ENCODE peak calls at places on chromosomes 16 and 17, in nine cellular contexts. V is colonic mucosa, J is fibroblast of lung, U is heart left ventricle, R is left ventricle myocardium inferior, C is heart right ventricle, N is left lung, H is lung, A is neuronal stem cell. I is an unnamed sample.

GRCh38 chr16:15523092-15523541 is 88.7 kb downstream of the BMERB1 start:
- DNase-seq in R (peak; percentile 19), J (no peak), A (no peak), H (no peak), V (peak; percentile 59), N (no peak), C (no peak), U (no peak), I (peak; percentile 67)

GRCh38 chr17:30905742-30906100 is 317 bp downstream of the TEFM start:
- DNase-seq in C (no peak), H (no peak), N (no peak), R (no peak), U (no peak), V (no peak), A (no peak), J (no peak), I (no peak)

GRCh38 chr16:86990451-86990850 is 326.7 kb downstream of the C16orf95 start:
- DNase-seq in V (no peak), J (no peak), H (no peak), U (no peak), C (no peak), A (no peak), N (no peak), R (no peak), I (no peak)

GRCh38 chr17:56099649-56100048 is 53.6 kb upstream of the ANKFN1 start:
- DNase-seq in U (no peak), N (no peak), J (no peak), A (no peak), C (no peak), H (peak; percentile 37), R (no peak), V (no peak), I (no peak)

GRCh38 chr17:17886747-17887146 is 50.0 kb upstream of the SREBF1 start:
- DNase-seq in V (no peak), H (no peak), J (no peak), U (no peak), A (no peak), C (no peak), R (no peak), N (no peak), I (peak; percentile 44)

GRCh38 chr16:4067262-4068001 is 48.8 kb downstream of the ADCY9 start:
- DNase-seq in U (no peak), H (no peak), R (no peak), J (no peak), V (no peak), A (no peak), N (no peak), C (no peak), I (no peak)

GRCh38 chr16:66270333-66270927 is 96.1 kb upstream of the CDH5 start:
- DNase-seq in C (peak; percentile 48), H (peak; percentile 67), N (peak; percentile 96), U (peak; percentile 90), R (peak; percentile 71), A (peak; percentile 72), J (peak; percentile 67), V (peak; percentile 58), I (peak; percentile 78)

GRCh38 chr17:32777436-32777835 is 99.5 kb downstream of the MYO1D start:
- DNase-seq in R (no peak), J (no peak), N (peak; percentile 80), A (no peak), H (no peak), U (no peak), C (no peak), V (peak; percentile 29), I (no peak)

GRCh38 chr16:51971184-51971583 is 575.8 kb downstream of the TOX3 start:
- DNase-seq in V (no peak), A (peak; percentile 17), R (no peak), U (no peak), H (no peak), C (no peak), N (no peak), J (peak; percentile 54), I (no peak)

GRCh38 chr17:7081341-7082062 is 1.5 kb upstream of the CLEC10A start:
- DNase-seq in J (no peak), N (no peak), U (no peak), V (no peak), A (no peak), R (no peak), H (no peak), C (no peak), I (peak; percentile 42)

GRCh38 chr16:57571098-57571497 is 28.7 kb downstream of the ADGRG5 start:
- DNase-seq in H (no peak), A (no peak), V (no peak), C (no peak), J (no peak), R (no peak), N (no peak), U (no peak), I (peak; percentile 28)

GRCh38 chr17:2713881-2714280 is 2.3 kb upstream of the CLUH start:
- DNase-seq in N (no peak), C (no peak), V (no peak), U (no peak), J (no peak), A (no peak), R (no peak), H (no peak), I (no peak)

GRCh38 chr16:27999687-28000086 is 63.8 kb downstream of the GSG1L start:
- DNase-seq in H (no peak), N (no peak), V (no peak), A (no peak), C (no peak), J (no peak), R (no peak), U (no peak), I (no peak)

GRCh38 chr17:39365872-39366271 is 35.6 kb downstream of the FBXL20 start:
- DNase-seq in U (no peak), R (no peak), J (no peak), V (no peak), C (no peak), N (no peak), A (no peak), H (no peak), I (no peak)

DNA sequence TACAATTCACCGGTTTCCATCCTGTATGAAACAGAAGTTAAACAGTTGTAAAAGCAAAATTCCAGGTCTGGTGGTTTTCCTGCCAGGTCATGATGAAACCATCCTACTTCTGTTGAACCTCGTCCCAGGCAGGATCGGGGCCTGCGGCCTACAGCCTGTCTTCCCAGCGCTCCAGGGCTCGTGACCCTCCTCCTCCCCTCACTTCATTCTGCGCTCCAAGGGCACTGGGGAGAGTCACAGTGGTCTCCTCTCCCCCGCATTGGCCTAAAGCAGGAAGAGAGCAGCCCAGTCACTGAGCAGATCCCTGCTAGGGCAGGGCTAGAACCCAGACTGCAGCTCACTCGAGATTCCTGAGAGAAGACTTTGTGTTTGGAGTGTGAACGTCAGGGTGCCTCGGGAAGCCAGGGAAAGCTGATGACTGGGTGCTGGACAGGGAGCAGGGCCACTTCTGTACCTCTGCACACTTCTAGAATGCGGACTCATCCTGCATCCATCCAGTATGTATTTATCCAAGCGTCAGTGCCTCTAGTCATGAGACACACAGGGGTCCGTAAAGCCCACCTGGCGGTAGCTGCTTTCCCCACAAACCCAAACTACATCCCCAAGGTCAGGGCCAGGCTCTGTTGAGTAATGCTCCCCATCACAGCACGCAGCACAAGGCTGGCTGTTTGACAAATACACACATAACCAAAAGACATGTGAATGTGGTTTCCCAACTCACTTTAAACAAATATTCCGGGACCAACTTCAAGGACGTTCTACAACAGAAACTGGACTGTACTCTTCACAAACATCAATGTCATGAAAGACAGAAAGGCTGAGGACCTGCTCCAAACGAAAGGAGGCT is 1.7 kb upstream of the ITGAE start:
- DNase-seq in J (peak; percentile 91), R (no peak), U (no peak), V (no peak), H (no peak), A (no peak), C (no peak), N (no peak), I (no peak)
- H3K4me1 ChIP-seq in J (peaks cover 6% of the 10 kb centered on the region), R (peaks cover 4% of the 10 kb centered on the region), U (peaks cover 4% of the 10 kb centered on the region), V (no peaks in the 10 kb centered on the region), H (no peaks in the 10 kb centered on the region), A (no peaks in the 10 kb centered on the region), C (peaks cover 60% of the 10 kb centered on the region), N (no peaks in the 10 kb centered on the region), I (no peaks in the 10 kb centered on the region)

GRCh38 chr17:62692721-62693431 is 65.4 kb downstream of the MRC2 start:
- DNase-seq in A (no peak), C (no peak), H (no peak), V (no peak), U (no peak), R (no peak), N (peak; percentile 65), J (peak; percentile 37), I (no peak)
- H3K4me1 ChIP-seq in A (peaks cover 14% of the 10 kb centered on the region), C (peaks cover 24% of the 10 kb centered on the region), H (no peaks in the 10 kb centered on the region), V (no peaks in the 10 kb centered on the region), U (peaks cover 26% of the 10 kb centered on the region), R (peaks cover 26% of the 10 kb centered on the region), N (no peaks in the 10 kb centered on the region), J (no peaks in the 10 kb centered on the region), I (no peaks in the 10 kb centered on the region)

GRCh38 chr16:56334761-56335160 is 90.6 kb downstream of the AMFR start:
- DNase-seq in N (peak; percentile 30), U (peak; percentile 40), C (no peak), A (no peak), H (no peak), J (no peak), R (no peak), V (no peak), I (no peak)

GRCh38 chr16:56336711-56337110 is 88.6 kb downstream of the AMFR start:
- DNase-seq in H (no peak), N (peak; percentile 71), J (no peak), V (no peak), A (no peak), U (no peak), R (no peak), C (no peak), I (peak; percentile 70)

GRCh38 chr16:56337858-56338325 is 87.5 kb downstream of the AMFR start:
- DNase-seq in R (no peak), U (peak; percentile 21), J (no peak), V (no peak), H (no peak), N (no peak), C (no peak), A (no peak), I (peak; percentile 42)

GRCh38 chr16:56337131-56337857 is 88.1 kb downstream of the AMFR start:
- DNase-seq in N (peak; percentile 67), R (no peak), H (no peak), A (no peak), V (no peak), C (no peak), J (no peak), U (peak; percentile 29), I (no peak)

DNA sequence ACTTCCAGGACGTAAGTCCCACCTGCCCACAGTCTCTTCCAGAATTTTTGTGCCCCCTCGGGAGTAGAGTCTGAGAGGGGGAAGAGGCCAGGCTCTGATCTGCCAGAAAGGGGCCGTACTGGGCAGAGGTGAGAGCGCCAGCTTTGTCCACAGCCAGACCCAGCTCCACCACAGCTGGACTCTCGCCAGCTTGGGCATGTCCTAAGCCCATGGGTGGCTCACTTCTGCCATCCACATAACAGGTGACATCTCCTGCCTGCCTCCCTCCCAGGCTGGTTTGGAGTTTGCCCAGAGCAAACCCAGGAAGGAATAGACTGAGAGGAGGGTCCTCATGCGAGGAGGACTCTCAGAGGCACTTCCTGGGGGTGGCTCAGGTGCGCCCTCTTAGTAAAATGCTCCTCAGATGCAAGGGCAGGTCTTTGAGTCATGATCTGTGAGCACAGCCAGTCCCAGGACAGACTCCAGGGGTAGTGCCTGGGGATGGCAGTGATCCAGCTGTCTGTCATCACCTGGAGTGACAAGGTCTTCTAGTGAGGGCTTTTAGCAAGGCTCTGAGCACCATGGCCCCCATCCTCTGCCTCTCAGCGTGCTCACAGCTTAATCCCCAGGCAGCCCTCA is 89.2 kb downstream of the AMFR start:
- DNase-seq in R (peak; percentile 71), H (no peak), N (peak; percentile 34), U (peak; percentile 77), J (no peak), A (no peak), V (no peak), C (peak; percentile 53), I (no peak)
- H3K4me1 ChIP-seq in R (peaks cover 24% of the 10 kb centered on the region), H (no peaks in the 10 kb centered on the region), N (no peaks in the 10 kb centered on the region), U (no peaks in the 10 kb centered on the region), J (peaks cover 2% of the 10 kb centered on the region), A (peaks cover 5% of the 10 kb centered on the region), V (no peaks in the 10 kb centered on the region), C (no peaks in the 10 kb centered on the region), I (no peaks in the 10 kb centered on the region)

GRCh38 chr17:81043725-81044427 is 8.9 kb downstream of the BAIAP2 start:
- DNase-seq in A (no peak), R (no peak), N (peak; percentile 92), V (no peak), H (peak; percentile 81), C (no peak), J (no peak), U (no peak), I (no peak)
- H3K4me1 ChIP-seq in A (peaks cover 44% of the 10 kb centered on the region), R (peaks cover 97% of the 10 kb centered on the region), N (peaks cover 46% of the 10 kb centered on the region), V (peaks cover 16% of the 10 kb centered on the region), H (peaks cover 7% of the 10 kb centered on the region), C (peaks cover 60% of the 10 kb centered on the region), J (peaks cover 18% of the 10 kb centered on the region), U (peaks cover 71% of the 10 kb centered on the region), I (no peaks in the 10 kb centered on the region)

I was measured in aorta.